ENCODE peak calls at places on chromosomes 5 and 9, in six cellular contexts. J is GM12891, D is H1, X is GM12878, M is HepG2, C is K562. T is an unnamed sample.

GRCh38 chr5:145598184-145598583 is 237.0 kb downstream of the PRELID2 start:
- DNase-seq in C (no peak), D (no peak), J (no peak), X (no peak), M (no peak), T (no peak)

GRCh38 chr9:122053951-122054350 is 39.2 kb downstream of the TTLL11 start:
- DNase-seq in J (no peak), D (no peak), C (no peak), M (no peak), X (no peak), T (no peak)

GRCh38 chr5:36162810-36163486 is 11.0 kb downstream of the SKP2 start:
- DNase-seq in C (no peak), X (no peak), D (no peak), M (no peak), J (no peak), T (no peak)

GRCh38 chr5:168883253-168883880 is 304.2 kb upstream of the PANK3 start:
- DNase-seq in D (no peak), C (no peak), X (no peak), M (no peak), J (no peak), T (no peak)

GRCh38 chr5:18395126-18396110 is 761.2 kb downstream of the TAF11L14 start:
- DNase-seq in C (no peak), X (no peak), J (no peak), M (no peak), D (no peak), T (no peak)

GRCh38 chr5:88459971-88460370 is 191.3 kb upstream of the TMEM161B start:
- DNase-seq in C (no peak), J (no peak), X (no peak), M (no peak), D (no peak), T (no peak)

GRCh38 chr9:120985759-120986353 is 59.3 kb upstream of the TRAF1 start:
- DNase-seq in J (no peak), C (peak), M (peak), X (no peak), D (no peak), T (no peak)

GRCh38 chr5:10839118-10839517 is 78.1 kb upstream of the DAP start:
- DNase-seq in D (no peak), C (no peak), J (no peak), M (no peak), X (no peak), T (no peak)

GRCh38 chr9:110919609-110920008 is 118.7 kb downstream of the LPAR1 start:
- DNase-seq in J (no peak), C (no peak), X (no peak), D (no peak), M (no peak), T (no peak)

GRCh38 chr9:16143310-16143709 is 590.5 kb downstream of the CCDC171 start:
- DNase-seq in J (no peak), M (no peak), D (no peak), C (no peak), X (no peak), T (no peak)

DNA sequence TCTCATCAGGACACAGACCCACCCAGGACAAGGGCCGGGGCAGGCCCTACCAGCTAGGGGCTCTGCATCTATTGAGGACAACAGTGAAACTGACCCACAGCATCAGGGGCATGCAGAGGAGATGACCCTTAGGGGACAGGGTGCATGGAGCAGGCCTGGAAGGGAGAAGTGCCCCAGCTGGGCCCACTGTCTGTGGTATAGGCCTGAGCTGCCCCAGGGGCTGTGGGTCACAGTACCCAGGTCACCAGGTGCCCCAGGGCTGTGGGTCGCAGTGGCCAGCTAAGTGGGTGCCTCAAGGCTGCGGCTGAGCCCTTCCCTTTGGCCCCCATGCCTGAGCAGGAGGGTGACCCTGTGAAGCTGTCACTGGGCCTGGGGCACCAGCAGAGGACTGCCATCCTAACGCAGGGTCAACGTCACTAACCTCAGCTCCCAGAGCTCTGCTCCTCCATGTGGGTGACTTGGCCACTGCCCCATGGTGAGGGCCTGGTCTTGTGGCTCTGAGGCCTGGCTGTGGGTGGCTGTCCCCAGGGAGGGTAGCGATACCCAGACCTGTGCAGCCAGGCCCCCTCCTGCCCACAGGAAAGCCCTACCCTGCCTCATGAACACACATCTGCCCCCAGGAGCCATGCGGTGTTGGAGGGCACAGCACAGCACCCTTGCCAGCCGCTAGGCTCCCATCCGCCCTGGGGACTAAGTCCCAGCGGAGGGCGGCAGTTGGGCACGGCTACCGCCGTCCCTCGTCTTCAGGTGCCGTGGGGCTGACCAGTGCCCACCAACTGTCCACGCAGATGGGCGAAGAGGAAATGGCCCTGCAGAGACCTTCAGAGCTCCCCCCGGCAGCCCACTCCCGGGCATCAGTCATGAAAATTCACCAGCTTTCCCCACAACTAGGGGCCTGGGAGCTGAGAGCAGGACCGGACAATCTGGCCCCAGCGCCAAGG is 4.9 kb downstream of the EDF1 start:
- DNase-seq in J (no peak), M (no peak), C (no peak), X (no peak), D (peak), T (no peak)
- TF ChIP-seq POLR2A in J (no peak), M (no peak), C (no peak), X (peak), D (peak), T (peak)

GRCh38 chr9:133120343-133121199 is 469 bp downstream of the RALGDS start:
- DNase-seq in X (no peak), M (no peak), C (peak), D (peak), J (no peak), T (no peak)
- TF ChIP-seq POLR2AphosphoS5 in X (no peak), M (no peak), C (no peak), D (no peak), J (peak), T (no peak)

GRCh38 chr5:101517795-101518194 is 614.7 kb upstream of the ST8SIA4 start:
- DNase-seq in C (no peak), D (no peak), J (no peak), M (no peak), X (no peak), T (no peak)

GRCh38 chr5:101520417-101520816 is 617.3 kb upstream of the ST8SIA4 start:
- DNase-seq in M (no peak), J (no peak), X (no peak), D (no peak), C (no peak), T (no peak)

GRCh38 chr5:101515721-101516120 is 612.6 kb upstream of the ST8SIA4 start:
- DNase-seq in X (no peak), J (no peak), M (no peak), C (no peak), D (no peak), T (no peak)
- TF ChIP-seq TAF1 in X (no peak), J (no peak), M (no peak), C (no peak), D (no peak), T (no peak)

GRCh38 chr9:125746017-125746773 is 978 bp upstream of the PBX3 start:
- DNase-seq in J (peak), D (peak), M (peak), C (peak), X (peak), T (peak)
- TF ChIP-seq POLR2A in J (peak), D (peak), M (peak), C (no peak), X (peak), T (peak)

GRCh38 chr9:95775191-95775590 is 100.3 kb upstream of the ERCC6L2 start:
- DNase-seq in X (no peak), M (no peak), J (no peak), C (no peak), D (no peak), T (no peak)
- TF ChIP-seq POLR2AphosphoS5 in X (no peak), M (no peak), J (no peak), C (no peak), D (no peak), T (no peak)